ENCODE peak calls at places on chromosomes 5 and 9, in nine cellular contexts. One of them, this sample, is unnamed.

GRCh38 chr9:76200730-76201129 is 193.5 kb downstream of the RFK start:
- DNase-seq in fibroblast of lung: no peak
- DNase-seq in right lobe of liver: no peak
- DNase-seq in lower lobe of right lung: no peak
- DNase-seq in astrocyte of the spinal cord: no peak
- DNase-seq in endothelial cell: no peak
- DNase-seq in chondrocyte: no peak
- DNase-seq in BE2C: no peak
- DNase-seq in dorsolateral prefrontal cortex: no peak
- DNase-seq in this sample: no peak

GRCh38 chr9:130995399-130995941 is 13.5 kb upstream of the LAMC3 start:
- DNase-seq in endothelial cell: no peak
- DNase-seq in astrocyte of the spinal cord: peak
- DNase-seq in fibroblast of lung: peak
- DNase-seq in right lobe of liver: peak
- DNase-seq in lower lobe of right lung: peak
- DNase-seq in BE2C: peak
- DNase-seq in dorsolateral prefrontal cortex: no peak
- DNase-seq in chondrocyte: no peak
- DNase-seq in this sample: no peak

GRCh38 chr5:126234563-126235195 is 188.5 kb upstream of the GRAMD2B start:
- DNase-seq in right lobe of liver: no peak
- DNase-seq in chondrocyte: no peak
- DNase-seq in lower lobe of right lung: no peak
- DNase-seq in fibroblast of lung: peak
- DNase-seq in dorsolateral prefrontal cortex: no peak
- DNase-seq in endothelial cell: peak
- DNase-seq in astrocyte of the spinal cord: peak
- DNase-seq in BE2C: peak
- DNase-seq in this sample: peak

GRCh38 chr5:146726020-146726419 is 152.5 kb downstream of the PPP2R2B start:
- DNase-seq in fibroblast of lung: no peak
- DNase-seq in astrocyte of the spinal cord: no peak
- DNase-seq in dorsolateral prefrontal cortex: no peak
- DNase-seq in lower lobe of right lung: no peak
- DNase-seq in chondrocyte: no peak
- DNase-seq in BE2C: no peak
- DNase-seq in endothelial cell: no peak
- DNase-seq in right lobe of liver: no peak
- DNase-seq in this sample: no peak

GRCh38 chr5:95718203-95718602 is 12.9 kb upstream of the RHOBTB3 start:
- DNase-seq in chondrocyte: no peak
- DNase-seq in endothelial cell: no peak
- DNase-seq in BE2C: no peak
- DNase-seq in right lobe of liver: no peak
- DNase-seq in fibroblast of lung: peak
- DNase-seq in lower lobe of right lung: no peak
- DNase-seq in astrocyte of the spinal cord: no peak
- DNase-seq in dorsolateral prefrontal cortex: no peak
- DNase-seq in this sample: no peak

GRCh38 chr5:43352131-43352530 is 38.9 kb upstream of the HMGCS1 start:
- DNase-seq in dorsolateral prefrontal cortex: no peak
- DNase-seq in astrocyte of the spinal cord: no peak
- DNase-seq in endothelial cell: no peak
- DNase-seq in fibroblast of lung: no peak
- DNase-seq in right lobe of liver: no peak
- DNase-seq in chondrocyte: no peak
- DNase-seq in lower lobe of right lung: no peak
- DNase-seq in BE2C: no peak
- DNase-seq in this sample: no peak

GRCh38 chr5:21823588-21823987 is 1029.6 kb downstream of the CDH12 start:
- DNase-seq in BE2C: no peak
- DNase-seq in astrocyte of the spinal cord: peak
- DNase-seq in chondrocyte: no peak
- DNase-seq in lower lobe of right lung: no peak
- DNase-seq in fibroblast of lung: peak
- DNase-seq in right lobe of liver: no peak
- DNase-seq in dorsolateral prefrontal cortex: no peak
- DNase-seq in endothelial cell: no peak
- DNase-seq in this sample: no peak

GRCh38 chr5:64690417-64691151 is at the start of gene SHISAL2B:
- DNase-seq in BE2C: peak
- DNase-seq in fibroblast of lung: peak
- DNase-seq in lower lobe of right lung: peak
- DNase-seq in endothelial cell: peak
- DNase-seq in astrocyte of the spinal cord: peak
- DNase-seq in chondrocyte: no peak
- DNase-seq in dorsolateral prefrontal cortex: no peak
- DNase-seq in right lobe of liver: peak
- DNase-seq in this sample: peak

GRCh38 chr9:135370411-135371375 is 108.9 kb upstream of the PPP1R26 start:
- DNase-seq in endothelial cell: no peak
- DNase-seq in astrocyte of the spinal cord: no peak
- DNase-seq in lower lobe of right lung: no peak
- DNase-seq in chondrocyte: no peak
- DNase-seq in BE2C: no peak
- DNase-seq in dorsolateral prefrontal cortex: peak
- DNase-seq in fibroblast of lung: no peak
- DNase-seq in right lobe of liver: no peak
- DNase-seq in this sample: no peak

GRCh38 chr9:131942076-131942720 is 137.5 kb downstream of the MED27 start:
- DNase-seq in BE2C: no peak
- DNase-seq in lower lobe of right lung: no peak
- DNase-seq in dorsolateral prefrontal cortex: no peak
- DNase-seq in chondrocyte: no peak
- DNase-seq in right lobe of liver: no peak
- DNase-seq in astrocyte of the spinal cord: no peak
- DNase-seq in fibroblast of lung: no peak
- DNase-seq in endothelial cell: no peak
- DNase-seq in this sample: no peak

GRCh38 chr5:65027149-65027548 is 258.4 kb downstream of the CWC27 start:
- DNase-seq in chondrocyte: no peak
- DNase-seq in astrocyte of the spinal cord: no peak
- DNase-seq in lower lobe of right lung: no peak
- DNase-seq in BE2C: no peak
- DNase-seq in endothelial cell: no peak
- DNase-seq in dorsolateral prefrontal cortex: no peak
- DNase-seq in right lobe of liver: no peak
- DNase-seq in fibroblast of lung: no peak
- DNase-seq in this sample: no peak

GRCh38 chr9:114016101-114016500 is 62.0 kb downstream of the AMBP start:
- DNase-seq in lower lobe of right lung: no peak
- DNase-seq in chondrocyte: no peak
- DNase-seq in right lobe of liver: no peak
- DNase-seq in endothelial cell: peak
- DNase-seq in fibroblast of lung: no peak
- DNase-seq in dorsolateral prefrontal cortex: peak
- DNase-seq in BE2C: no peak
- DNase-seq in astrocyte of the spinal cord: no peak
- DNase-seq in this sample: no peak

GRCh38 chr5:1504244-1504595 is 19.5 kb downstream of the LPCAT1 start:
- DNase-seq in chondrocyte: no peak
- DNase-seq in right lobe of liver: no peak
- DNase-seq in fibroblast of lung: no peak
- DNase-seq in dorsolateral prefrontal cortex: no peak
- DNase-seq in endothelial cell: no peak
- DNase-seq in astrocyte of the spinal cord: no peak
- DNase-seq in lower lobe of right lung: no peak
- DNase-seq in BE2C: no peak
- DNase-seq in this sample: no peak

GRCh38 chr9:101176384-101176783 is 147.9 kb downstream of the PLPPR1 start:
- DNase-seq in right lobe of liver: no peak
- DNase-seq in endothelial cell: no peak
- DNase-seq in astrocyte of the spinal cord: no peak
- DNase-seq in BE2C: peak
- DNase-seq in lower lobe of right lung: no peak
- DNase-seq in chondrocyte: no peak
- DNase-seq in dorsolateral prefrontal cortex: no peak
- DNase-seq in fibroblast of lung: no peak
- DNase-seq in this sample: no peak

GRCh38 chr5:149138182-149138923 is 2.9 kb upstream of the ABLIM3 start:
- DNase-seq in lower lobe of right lung: no peak
- DNase-seq in dorsolateral prefrontal cortex: no peak
- DNase-seq in astrocyte of the spinal cord: no peak
- DNase-seq in fibroblast of lung: no peak
- DNase-seq in chondrocyte: no peak
- DNase-seq in BE2C: no peak
- DNase-seq in right lobe of liver: no peak
- DNase-seq in endothelial cell: no peak
- DNase-seq in this sample: no peak

GRCh38 chr9:109912726-109913460 is 132.9 kb downstream of the PALM2AKAP2 start:
- DNase-seq in right lobe of liver: no peak
- DNase-seq in dorsolateral prefrontal cortex: no peak
- DNase-seq in endothelial cell: no peak
- DNase-seq in chondrocyte: no peak
- DNase-seq in BE2C: no peak
- DNase-seq in lower lobe of right lung: no peak
- DNase-seq in astrocyte of the spinal cord: no peak
- DNase-seq in fibroblast of lung: peak
- DNase-seq in this sample: no peak

GRCh38 chr5:13866792-13867191 is 77.7 kb downstream of the DNAH5 start:
- DNase-seq in astrocyte of the spinal cord: peak
- DNase-seq in lower lobe of right lung: no peak
- DNase-seq in right lobe of liver: no peak
- DNase-seq in chondrocyte: no peak
- DNase-seq in fibroblast of lung: peak
- DNase-seq in dorsolateral prefrontal cortex: no peak
- DNase-seq in endothelial cell: peak
- DNase-seq in BE2C: no peak
- DNase-seq in this sample: peak

GRCh38 chr5:15620501-15620900 is 120.5 kb downstream of the FBXL7 start:
- DNase-seq in right lobe of liver: peak
- DNase-seq in lower lobe of right lung: no peak
- DNase-seq in BE2C: no peak
- DNase-seq in astrocyte of the spinal cord: peak
- DNase-seq in chondrocyte: no peak
- DNase-seq in dorsolateral prefrontal cortex: no peak
- DNase-seq in endothelial cell: no peak
- DNase-seq in fibroblast of lung: peak
- DNase-seq in this sample: no peak

DNA sequence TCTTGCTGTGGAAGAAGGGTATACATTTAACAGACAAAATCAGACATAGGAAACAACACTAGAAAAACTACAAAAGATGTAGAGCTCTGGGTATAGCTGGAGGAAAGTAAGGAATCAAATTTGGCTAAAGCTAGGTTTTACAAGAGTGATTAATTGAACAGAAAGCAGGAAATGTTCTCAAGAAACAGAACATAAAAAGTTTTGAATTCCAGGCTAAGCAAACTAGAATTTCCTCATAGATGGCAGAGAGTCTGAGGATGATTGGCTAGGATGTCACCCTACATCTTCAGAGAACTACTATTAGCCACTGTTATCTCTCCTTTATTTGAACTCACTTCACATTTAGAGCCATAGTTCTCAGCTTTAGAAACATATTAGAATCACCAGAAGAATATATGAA is 502.1 kb upstream of the PAPPA start:
- DNase-seq in right lobe of liver: no peak
- DNase-seq in astrocyte of the spinal cord: no peak
- DNase-seq in endothelial cell: no peak
- DNase-seq in chondrocyte: no peak
- DNase-seq in lower lobe of right lung: no peak
- DNase-seq in fibroblast of lung: peak
- DNase-seq in BE2C: no peak
- DNase-seq in dorsolateral prefrontal cortex: no peak
- DNase-seq in this sample: no peak
- TF ChIP-seq CTCF in right lobe of liver: no peak
- TF ChIP-seq CTCF in astrocyte of the spinal cord: no peak
- TF ChIP-seq CTCF in endothelial cell: no peak
- TF ChIP-seq CTCF in chondrocyte: no peak
- TF ChIP-seq CTCF in lower lobe of right lung: no peak
- TF ChIP-seq CTCF in fibroblast of lung: no peak
- TF ChIP-seq CTCF in BE2C: no peak
- TF ChIP-seq CTCF in dorsolateral prefrontal cortex: no peak
- TF ChIP-seq CTCF in this sample: no peak

GRCh38 chr9:98980291-98980690 is 36.6 kb downstream of the COL15A1 start:
- DNase-seq in dorsolateral prefrontal cortex: no peak
- DNase-seq in fibroblast of lung: no peak
- DNase-seq in astrocyte of the spinal cord: no peak
- DNase-seq in endothelial cell: no peak
- DNase-seq in lower lobe of right lung: no peak
- DNase-seq in right lobe of liver: no peak
- DNase-seq in BE2C: no peak
- DNase-seq in chondrocyte: no peak
- DNase-seq in this sample: no peak
- TF ChIP-seq CTCF in dorsolateral prefrontal cortex: no peak
- TF ChIP-seq CTCF in fibroblast of lung: no peak
- TF ChIP-seq CTCF in astrocyte of the spinal cord: no peak
- TF ChIP-seq CTCF in endothelial cell: no peak
- TF ChIP-seq CTCF in lower lobe of right lung: no peak
- TF ChIP-seq CTCF in right lobe of liver: no peak
- TF ChIP-seq CTCF in BE2C: no peak
- TF ChIP-seq CTCF in chondrocyte: no peak
- TF ChIP-seq CTCF in this sample: no peak

GRCh38 chr9:116572095-116572748 is 114.9 kb upstream of the TRIM32 start:
- DNase-seq in astrocyte of the spinal cord: peak
- DNase-seq in BE2C: peak
- DNase-seq in dorsolateral prefrontal cortex: peak
- DNase-seq in lower lobe of right lung: peak
- DNase-seq in chondrocyte: no peak
- DNase-seq in right lobe of liver: peak
- DNase-seq in endothelial cell: peak
- DNase-seq in fibroblast of lung: peak
- DNase-seq in this sample: peak
- TF ChIP-seq CTCF in astrocyte of the spinal cord: peak
- TF ChIP-seq CTCF in BE2C: peak
- TF ChIP-seq CTCF in dorsolateral prefrontal cortex: peak
- TF ChIP-seq CTCF in lower lobe of right lung: peak
- TF ChIP-seq CTCF in chondrocyte: peak
- TF ChIP-seq CTCF in right lobe of liver: peak
- TF ChIP-seq CTCF in endothelial cell: peak
- TF ChIP-seq CTCF in fibroblast of lung: peak
- TF ChIP-seq CTCF in this sample: peak

GRCh38 chr5:154968953-154969352 is 28.1 kb downstream of the MRPL22 start:
- DNase-seq in chondrocyte: no peak
- DNase-seq in BE2C: no peak
- DNase-seq in dorsolateral prefrontal cortex: no peak
- DNase-seq in right lobe of liver: no peak
- DNase-seq in astrocyte of the spinal cord: no peak
- DNase-seq in endothelial cell: no peak
- DNase-seq in lower lobe of right lung: no peak
- DNase-seq in fibroblast of lung: no peak
- DNase-seq in this sample: no peak

GRCh38 chr5:154970759-154971158 is 29.9 kb downstream of the MRPL22 start:
- DNase-seq in fibroblast of lung: peak
- DNase-seq in right lobe of liver: no peak
- DNase-seq in astrocyte of the spinal cord: peak
- DNase-seq in endothelial cell: no peak
- DNase-seq in BE2C: no peak
- DNase-seq in chondrocyte: no peak
- DNase-seq in dorsolateral prefrontal cortex: no peak
- DNase-seq in lower lobe of right lung: no peak
- DNase-seq in this sample: no peak

GRCh38 chr5:154977409-154977808 is 36.1 kb upstream of the KIF4B start:
- DNase-seq in endothelial cell: no peak
- DNase-seq in lower lobe of right lung: no peak
- DNase-seq in chondrocyte: no peak
- DNase-seq in dorsolateral prefrontal cortex: no peak
- DNase-seq in right lobe of liver: no peak
- DNase-seq in fibroblast of lung: peak
- DNase-seq in astrocyte of the spinal cord: peak
- DNase-seq in BE2C: no peak
- DNase-seq in this sample: no peak

GRCh38 chr5:154971501-154971900 is 30.6 kb downstream of the MRPL22 start:
- DNase-seq in dorsolateral prefrontal cortex: no peak
- DNase-seq in chondrocyte: no peak
- DNase-seq in astrocyte of the spinal cord: peak
- DNase-seq in BE2C: no peak
- DNase-seq in fibroblast of lung: peak
- DNase-seq in endothelial cell: no peak
- DNase-seq in right lobe of liver: no peak
- DNase-seq in lower lobe of right lung: no peak
- DNase-seq in this sample: no peak

GRCh38 chr5:154972476-154973080 is 31.7 kb downstream of the MRPL22 start:
- DNase-seq in right lobe of liver: no peak
- DNase-seq in astrocyte of the spinal cord: peak
- DNase-seq in endothelial cell: peak
- DNase-seq in dorsolateral prefrontal cortex: no peak
- DNase-seq in fibroblast of lung: peak
- DNase-seq in chondrocyte: no peak
- DNase-seq in lower lobe of right lung: no peak
- DNase-seq in BE2C: peak
- DNase-seq in this sample: peak
- TF ChIP-seq CTCF in right lobe of liver: peak
- TF ChIP-seq CTCF in astrocyte of the spinal cord: peak
- TF ChIP-seq CTCF in endothelial cell: no peak
- TF ChIP-seq CTCF in dorsolateral prefrontal cortex: peak
- TF ChIP-seq CTCF in fibroblast of lung: peak
- TF ChIP-seq CTCF in chondrocyte: peak
- TF ChIP-seq CTCF in lower lobe of right lung: peak
- TF ChIP-seq CTCF in BE2C: peak
- TF ChIP-seq CTCF in this sample: peak